ENCODE peak calls at places on chromosomes 1 and 21, in six cellular contexts. One of them, this sample, is unnamed.

GRCh38 chr1:17248781-17249180 is at the start of gene PADI3:
- DNase-seq in B cell: no peak
- DNase-seq in H4: no peak
- DNase-seq in activated CD4-positive, alpha-beta T cell treated with anti-CD3 and anti-CD28 coated beads, Interleukin-2, amount 50 U/mL, for 24 hours: no peak
- DNase-seq in stimulated activated naive B cell treated with anti-CD40 and anti-IgM and Interleukin-4, amounts not matched to agents 10 μg/mL and 1 μg/mL and 100 μg/mL, for 72 hours: no peak
- DNase-seq in GM12892: no peak
- DNase-seq in this sample: peak

GRCh38 chr21:39556176-39556575 is 56.6 kb upstream of the B3GALT5 start:
- DNase-seq in B cell: no peak
- DNase-seq in H4: no peak
- DNase-seq in activated CD4-positive, alpha-beta T cell treated with anti-CD3 and anti-CD28 coated beads, Interleukin-2, amount 50 U/mL, for 24 hours: no peak
- DNase-seq in stimulated activated naive B cell treated with anti-CD40 and anti-IgM and Interleukin-4, amounts not matched to agents 10 μg/mL and 1 μg/mL and 100 μg/mL, for 72 hours: no peak
- DNase-seq in GM12892: no peak
- DNase-seq in this sample: no peak

GRCh38 chr1:173496757-173497323 is 19.7 kb downstream of the PRDX6 start:
- DNase-seq in B cell: no peak
- DNase-seq in H4: no peak
- DNase-seq in activated CD4-positive, alpha-beta T cell treated with anti-CD3 and anti-CD28 coated beads, Interleukin-2, amount 50 U/mL, for 24 hours: no peak
- DNase-seq in stimulated activated naive B cell treated with anti-CD40 and anti-IgM and Interleukin-4, amounts not matched to agents 10 μg/mL and 1 μg/mL and 100 μg/mL, for 72 hours: no peak
- DNase-seq in GM12892: no peak
- DNase-seq in this sample: no peak

GRCh38 chr21:44873356-44874239 is at the start of gene PTTG1IP:
- DNase-seq in B cell: peak
- DNase-seq in H4: peak
- DNase-seq in activated CD4-positive, alpha-beta T cell treated with anti-CD3 and anti-CD28 coated beads, Interleukin-2, amount 50 U/mL, for 24 hours: peak
- DNase-seq in stimulated activated naive B cell treated with anti-CD40 and anti-IgM and Interleukin-4, amounts not matched to agents 10 μg/mL and 1 μg/mL and 100 μg/mL, for 72 hours: peak
- DNase-seq in GM12892: peak
- DNase-seq in this sample: peak

GRCh38 chr1:157431751-157432150 is 120.6 kb downstream of the FCRL5 start:
- DNase-seq in B cell: no peak
- DNase-seq in H4: no peak
- DNase-seq in activated CD4-positive, alpha-beta T cell treated with anti-CD3 and anti-CD28 coated beads, Interleukin-2, amount 50 U/mL, for 24 hours: no peak
- DNase-seq in stimulated activated naive B cell treated with anti-CD40 and anti-IgM and Interleukin-4, amounts not matched to agents 10 μg/mL and 1 μg/mL and 100 μg/mL, for 72 hours: no peak
- DNase-seq in GM12892: no peak
- DNase-seq in this sample: no peak

GRCh38 chr1:218851601-218852000 is 322.1 kb upstream of the LYPLAL1 start:
- DNase-seq in B cell: no peak
- DNase-seq in H4: no peak
- DNase-seq in activated CD4-positive, alpha-beta T cell treated with anti-CD3 and anti-CD28 coated beads, Interleukin-2, amount 50 U/mL, for 24 hours: no peak
- DNase-seq in stimulated activated naive B cell treated with anti-CD40 and anti-IgM and Interleukin-4, amounts not matched to agents 10 μg/mL and 1 μg/mL and 100 μg/mL, for 72 hours: no peak
- DNase-seq in GM12892: no peak
- DNase-seq in this sample: peak

GRCh38 chr1:45568421-45568820 is 15.4 kb upstream of the NASP start:
- DNase-seq in B cell: no peak
- DNase-seq in H4: no peak
- DNase-seq in activated CD4-positive, alpha-beta T cell treated with anti-CD3 and anti-CD28 coated beads, Interleukin-2, amount 50 U/mL, for 24 hours: no peak
- DNase-seq in stimulated activated naive B cell treated with anti-CD40 and anti-IgM and Interleukin-4, amounts not matched to agents 10 μg/mL and 1 μg/mL and 100 μg/mL, for 72 hours: no peak
- DNase-seq in GM12892: no peak
- DNase-seq in this sample: no peak

GRCh38 chr1:12618661-12619395 is 818 bp upstream of the DHRS3 start:
- DNase-seq in B cell: peak
- DNase-seq in H4: peak
- DNase-seq in activated CD4-positive, alpha-beta T cell treated with anti-CD3 and anti-CD28 coated beads, Interleukin-2, amount 50 U/mL, for 24 hours: peak
- DNase-seq in stimulated activated naive B cell treated with anti-CD40 and anti-IgM and Interleukin-4, amounts not matched to agents 10 μg/mL and 1 μg/mL and 100 μg/mL, for 72 hours: peak
- DNase-seq in GM12892: no peak
- DNase-seq in this sample: peak

GRCh38 chr1:178934574-178934945 is 63.7 kb upstream of the ANGPTL1 start:
- DNase-seq in B cell: no peak
- DNase-seq in H4: no peak
- DNase-seq in activated CD4-positive, alpha-beta T cell treated with anti-CD3 and anti-CD28 coated beads, Interleukin-2, amount 50 U/mL, for 24 hours: no peak
- DNase-seq in stimulated activated naive B cell treated with anti-CD40 and anti-IgM and Interleukin-4, amounts not matched to agents 10 μg/mL and 1 μg/mL and 100 μg/mL, for 72 hours: no peak
- DNase-seq in GM12892: no peak
- DNase-seq in this sample: no peak

GRCh38 chr1:14539953-14540563 is 58.4 kb upstream of the KAZN start:
- DNase-seq in B cell: no peak
- DNase-seq in H4: no peak
- DNase-seq in activated CD4-positive, alpha-beta T cell treated with anti-CD3 and anti-CD28 coated beads, Interleukin-2, amount 50 U/mL, for 24 hours: no peak
- DNase-seq in stimulated activated naive B cell treated with anti-CD40 and anti-IgM and Interleukin-4, amounts not matched to agents 10 μg/mL and 1 μg/mL and 100 μg/mL, for 72 hours: peak
- DNase-seq in GM12892: no peak
- DNase-seq in this sample: no peak

GRCh38 chr1:68600049-68600661 is 103.3 kb upstream of the DEPDC1 start:
- DNase-seq in B cell: no peak
- DNase-seq in H4: peak
- DNase-seq in activated CD4-positive, alpha-beta T cell treated with anti-CD3 and anti-CD28 coated beads, Interleukin-2, amount 50 U/mL, for 24 hours: no peak
- DNase-seq in stimulated activated naive B cell treated with anti-CD40 and anti-IgM and Interleukin-4, amounts not matched to agents 10 μg/mL and 1 μg/mL and 100 μg/mL, for 72 hours: no peak
- DNase-seq in GM12892: no peak
- DNase-seq in this sample: peak

GRCh38 chr1:92538048-92538412 is 51.3 kb upstream of the GFI1 start:
- DNase-seq in B cell: peak
- DNase-seq in H4: no peak
- DNase-seq in activated CD4-positive, alpha-beta T cell treated with anti-CD3 and anti-CD28 coated beads, Interleukin-2, amount 50 U/mL, for 24 hours: peak
- DNase-seq in stimulated activated naive B cell treated with anti-CD40 and anti-IgM and Interleukin-4, amounts not matched to agents 10 μg/mL and 1 μg/mL and 100 μg/mL, for 72 hours: no peak
- DNase-seq in GM12892: no peak
- DNase-seq in this sample: no peak

GRCh38 chr1:93079685-93080141 is 630 bp downstream of the MTF2 start:
- DNase-seq in B cell: peak
- DNase-seq in H4: peak
- DNase-seq in activated CD4-positive, alpha-beta T cell treated with anti-CD3 and anti-CD28 coated beads, Interleukin-2, amount 50 U/mL, for 24 hours: no peak
- DNase-seq in stimulated activated naive B cell treated with anti-CD40 and anti-IgM and Interleukin-4, amounts not matched to agents 10 μg/mL and 1 μg/mL and 100 μg/mL, for 72 hours: no peak
- DNase-seq in GM12892: no peak
- DNase-seq in this sample: peak

GRCh38 chr21:16942703-16943102 is 570.1 kb upstream of the CXADR start:
- DNase-seq in B cell: no peak
- DNase-seq in H4: peak
- DNase-seq in activated CD4-positive, alpha-beta T cell treated with anti-CD3 and anti-CD28 coated beads, Interleukin-2, amount 50 U/mL, for 24 hours: no peak
- DNase-seq in stimulated activated naive B cell treated with anti-CD40 and anti-IgM and Interleukin-4, amounts not matched to agents 10 μg/mL and 1 μg/mL and 100 μg/mL, for 72 hours: no peak
- DNase-seq in GM12892: no peak
- DNase-seq in this sample: peak

GRCh38 chr1:26409191-26409751 is 1.3 kb upstream of the LIN28A start:
- DNase-seq in B cell: no peak
- DNase-seq in H4: no peak
- DNase-seq in activated CD4-positive, alpha-beta T cell treated with anti-CD3 and anti-CD28 coated beads, Interleukin-2, amount 50 U/mL, for 24 hours: no peak
- DNase-seq in stimulated activated naive B cell treated with anti-CD40 and anti-IgM and Interleukin-4, amounts not matched to agents 10 μg/mL and 1 μg/mL and 100 μg/mL, for 72 hours: no peak
- DNase-seq in GM12892: no peak
- DNase-seq in this sample: no peak

GRCh38 chr1:97797403-97798183 is 123.2 kb downstream of the DPYD start:
- DNase-seq in B cell: no peak
- DNase-seq in H4: no peak
- DNase-seq in activated CD4-positive, alpha-beta T cell treated with anti-CD3 and anti-CD28 coated beads, Interleukin-2, amount 50 U/mL, for 24 hours: no peak
- DNase-seq in stimulated activated naive B cell treated with anti-CD40 and anti-IgM and Interleukin-4, amounts not matched to agents 10 μg/mL and 1 μg/mL and 100 μg/mL, for 72 hours: no peak
- DNase-seq in GM12892: no peak
- DNase-seq in this sample: no peak

GRCh38 chr1:87123610-87124009 is 205.1 kb upstream of the LMO4 start:
- DNase-seq in B cell: no peak
- DNase-seq in H4: no peak
- DNase-seq in activated CD4-positive, alpha-beta T cell treated with anti-CD3 and anti-CD28 coated beads, Interleukin-2, amount 50 U/mL, for 24 hours: no peak
- DNase-seq in stimulated activated naive B cell treated with anti-CD40 and anti-IgM and Interleukin-4, amounts not matched to agents 10 μg/mL and 1 μg/mL and 100 μg/mL, for 72 hours: no peak
- DNase-seq in GM12892: no peak
- DNase-seq in this sample: no peak

GRCh38 chr1:7576946-7577657 is 194.0 kb upstream of the VAMP3 start:
- DNase-seq in B cell: no peak
- DNase-seq in H4: no peak
- DNase-seq in activated CD4-positive, alpha-beta T cell treated with anti-CD3 and anti-CD28 coated beads, Interleukin-2, amount 50 U/mL, for 24 hours: no peak
- DNase-seq in stimulated activated naive B cell treated with anti-CD40 and anti-IgM and Interleukin-4, amounts not matched to agents 10 μg/mL and 1 μg/mL and 100 μg/mL, for 72 hours: no peak
- DNase-seq in GM12892: no peak
- DNase-seq in this sample: no peak

GRCh38 chr1:98940680-98941079 is 64.0 kb downstream of the PLPPR5 start:
- DNase-seq in B cell: no peak
- DNase-seq in H4: no peak
- DNase-seq in activated CD4-positive, alpha-beta T cell treated with anti-CD3 and anti-CD28 coated beads, Interleukin-2, amount 50 U/mL, for 24 hours: no peak
- DNase-seq in stimulated activated naive B cell treated with anti-CD40 and anti-IgM and Interleukin-4, amounts not matched to agents 10 μg/mL and 1 μg/mL and 100 μg/mL, for 72 hours: no peak
- DNase-seq in GM12892: no peak
- DNase-seq in this sample: peak

GRCh38 chr1:109263597-109264378 is 14.4 kb downstream of the CELSR2 start:
- DNase-seq in B cell: peak
- DNase-seq in H4: peak
- DNase-seq in activated CD4-positive, alpha-beta T cell treated with anti-CD3 and anti-CD28 coated beads, Interleukin-2, amount 50 U/mL, for 24 hours: peak
- DNase-seq in stimulated activated naive B cell treated with anti-CD40 and anti-IgM and Interleukin-4, amounts not matched to agents 10 μg/mL and 1 μg/mL and 100 μg/mL, for 72 hours: peak
- DNase-seq in GM12892: peak
- DNase-seq in this sample: peak

GRCh38 chr1:183841550-183841949 is 36.6 kb downstream of the RGL1 start:
- DNase-seq in B cell: no peak
- DNase-seq in H4: no peak
- DNase-seq in activated CD4-positive, alpha-beta T cell treated with anti-CD3 and anti-CD28 coated beads, Interleukin-2, amount 50 U/mL, for 24 hours: no peak
- DNase-seq in stimulated activated naive B cell treated with anti-CD40 and anti-IgM and Interleukin-4, amounts not matched to agents 10 μg/mL and 1 μg/mL and 100 μg/mL, for 72 hours: no peak
- DNase-seq in GM12892: no peak
- DNase-seq in this sample: no peak

GRCh38 chr1:227894306-227894721 is 53.4 kb downstream of the WNT9A start:
- DNase-seq in B cell: no peak
- DNase-seq in H4: no peak
- DNase-seq in activated CD4-positive, alpha-beta T cell treated with anti-CD3 and anti-CD28 coated beads, Interleukin-2, amount 50 U/mL, for 24 hours: no peak
- DNase-seq in stimulated activated naive B cell treated with anti-CD40 and anti-IgM and Interleukin-4, amounts not matched to agents 10 μg/mL and 1 μg/mL and 100 μg/mL, for 72 hours: no peak
- DNase-seq in GM12892: no peak
- DNase-seq in this sample: no peak

This sample was measured in SW480.